ENCODE peak calls at places on chromosomes 12 and 14, in five cellular contexts. W is RWPE1, X is fibroblast of lung, J is pancreas, N is esophagus squamous epithelium. L is an unnamed sample.
A peak's percentile ranks its signal among the peaks of the same experiment; 100 is the strongest.

GRCh38 chr12:93135286-93136239 is 206.5 kb upstream of the EEA1 start:
- DNase-seq in W (no peak), X (peak; percentile 20), J (no peak), N (no peak), L (no peak)

GRCh38 chr14:93743270-93744060 is 44.8 kb downstream of the PRIMA1 start:
- DNase-seq in W (no peak), X (no peak), J (no peak), N (no peak), L (peak; percentile 35)

GRCh38 chr12:71045781-71046180 is 112.0 kb downstream of the TSPAN8 start:
- DNase-seq in W (no peak), X (peak; percentile 45), J (no peak), N (no peak), L (no peak)

GRCh38 chr12:110084314-110085015 is 36.1 kb upstream of the C12orf76 start:
- DNase-seq in W (no peak), X (peak; percentile 38), J (no peak), N (no peak), L (no peak)

GRCh38 chr14:75440733-75441474 is 13.1 kb downstream of the JDP2 start:
- DNase-seq in W (no peak), X (peak; percentile 54), J (no peak), N (no peak), L (no peak)

GRCh38 chr12:11941601-11942360 is 129.0 kb upstream of the BCL2L14 start:
- DNase-seq in W (peak; percentile 51), X (peak; percentile 98), J (no peak), N (no peak), L (no peak)

GRCh38 chr14:83297361-83297760 is 1763.7 kb upstream of the SEL1L start:
- DNase-seq in W (no peak), X (no peak), J (no peak), N (no peak), L (no peak)

GRCh38 chr12:25937096-25937495 is 21.4 kb upstream of the RASSF8 start:
- DNase-seq in W (no peak), X (no peak), J (no peak), N (no peak), L (no peak)

GRCh38 chr14:104614126-104614812 is 9.7 kb upstream of the TMEM179 start:
- DNase-seq in W (no peak), X (no peak), J (no peak), N (no peak), L (no peak)

GRCh38 chr12:43969882-43970281 is 134.0 kb downstream of the TMEM117 start:
- DNase-seq in W (peak; percentile 47), X (peak; percentile 63), J (no peak), N (no peak), L (no peak)

GRCh38 chr12:99985129-99985570 is 414 bp upstream of the ANKS1B start:
- DNase-seq in W (no peak), X (peak; percentile 14), J (no peak), N (no peak), L (no peak)

GRCh38 chr12:119631930-119632678 is 35.8 kb upstream of the PRKAB1 start:
- DNase-seq in W (peak; percentile 22), X (peak; percentile 72), J (no peak), N (no peak), L (no peak)

GRCh38 chr12:13220848-13221247 is 24.3 kb downstream of the EMP1 start:
- DNase-seq in W (no peak), X (peak; percentile 69), J (no peak), N (no peak), L (no peak)

GRCh38 chr12:11014234-11014633 is 8.2 kb downstream of the TAS2R19 start:
- DNase-seq in W (no peak), X (peak; percentile 5), J (no peak), N (no peak), L (no peak)

GRCh38 chr12:121432740-121433476 is 33.0 kb downstream of the RNF34 start:
- DNase-seq in W (no peak), X (no peak), J (no peak), N (no peak), L (no peak)

GRCh38 chr12:19105468-19105867 is 24.1 kb upstream of the PLEKHA5 start:
- DNase-seq in W (no peak), X (no peak), J (no peak), N (no peak), L (no peak)

GRCh38 chr12:7602287-7602686 is 63.4 kb downstream of the APOBEC1 start:
- DNase-seq in W (peak; percentile 27), X (peak; percentile 0), J (no peak), N (no peak), L (no peak)

GRCh38 chr12:55965941-55966407 is at the start of gene PMEL:
- DNase-seq in W (no peak), X (no peak), J (no peak), N (no peak), L (no peak)

GRCh38 chr12:58529897-58530296 is 390.4 kb downstream of the LRIG3 start:
- DNase-seq in W (peak; percentile 50), X (peak; percentile 99), J (no peak), N (no peak), L (no peak)

GRCh38 chr12:62190921-62191746 is 69.1 kb upstream of the USP15 start:
- DNase-seq in W (peak; percentile 7), X (no peak), J (peak; percentile 61), N (no peak), L (no peak)

GRCh38 chr12:38887770-38888169 is 17.6 kb downstream of the CPNE8 start:
- DNase-seq in W (no peak), X (no peak), J (no peak), N (no peak), L (no peak)

GRCh38 chr12:64678248-64678647 is 68.0 kb downstream of the RASSF3 start:
- DNase-seq in W (no peak), X (no peak), J (no peak), N (no peak), L (no peak)

GRCh38 chr12:57157588-57158173 is 10.3 kb upstream of the LRP1-AS start:
- DNase-seq in W (no peak), X (no peak), J (no peak), N (no peak), L (no peak)

GRCh38 chr12:129964826-129965457 is 61.1 kb upstream of the TMEM132D start:
- DNase-seq in W (no peak), X (no peak), J (no peak), N (no peak), L (no peak)

GRCh38 chr12:2145433-2145832 is 92.6 kb downstream of the CACNA1C start:
- DNase-seq in W (no peak), X (no peak), J (no peak), N (no peak), L (no peak)

GRCh38 chr12:105418232-105418631 is 87.7 kb downstream of the C12orf75 start:
- DNase-seq in W (peak; percentile 75), X (peak; percentile 96), J (no peak), N (no peak), L (no peak)

GRCh38 chr14:99191663-99192621 is 80.1 kb downstream of the BCL11B start:
- DNase-seq in W (peak; percentile 53), X (peak; percentile 84), J (no peak), N (no peak), L (no peak)

GRCh38 chr12:20120296-20120695 is 248.0 kb upstream of the PDE3A start:
- DNase-seq in W (no peak), X (peak; percentile 35), J (no peak), N (no peak), L (no peak)

GRCh38 chr12:106213721-106214121 is 34.1 kb downstream of the CKAP4 start:
- DNase-seq in W (no peak), X (no peak), J (no peak), N (no peak), L (no peak)

GRCh38 chr12:9113296-9113986 is 2.3 kb downstream of the A2M start:
- DNase-seq in W (no peak), X (no peak), J (no peak), N (no peak), L (no peak)
- H3K27ac ChIP-seq in W (no peak overlapping the region), X (no peak overlapping the region), J (no peak overlapping the region), N (peak overlapping the region; percentile 83), L (peak overlapping the region; percentile 28)

GRCh38 chr14:20413785-20414117 is 450 bp upstream of the TEP1 start:
- DNase-seq in W (peak; percentile 9), X (no peak), J (no peak), N (no peak), L (no peak)

GRCh38 chr14:20412876-20413784 is at the start of gene TEP1:
- DNase-seq in W (peak; percentile 82), X (peak; percentile 83), J (peak; percentile 91), N (peak; percentile 40), L (peak; percentile 56)

GRCh38 chr14:20415723-20416622 is 2.7 kb upstream of the TEP1 start:
- DNase-seq in W (peak; percentile 49), X (peak; percentile 41), J (no peak), N (no peak), L (no peak)

GRCh38 chr14:20409226-20409625 is 4.1 kb downstream of the TEP1 start:
- DNase-seq in W (no peak), X (peak; percentile 48), J (no peak), N (no peak), L (no peak)

DNA sequence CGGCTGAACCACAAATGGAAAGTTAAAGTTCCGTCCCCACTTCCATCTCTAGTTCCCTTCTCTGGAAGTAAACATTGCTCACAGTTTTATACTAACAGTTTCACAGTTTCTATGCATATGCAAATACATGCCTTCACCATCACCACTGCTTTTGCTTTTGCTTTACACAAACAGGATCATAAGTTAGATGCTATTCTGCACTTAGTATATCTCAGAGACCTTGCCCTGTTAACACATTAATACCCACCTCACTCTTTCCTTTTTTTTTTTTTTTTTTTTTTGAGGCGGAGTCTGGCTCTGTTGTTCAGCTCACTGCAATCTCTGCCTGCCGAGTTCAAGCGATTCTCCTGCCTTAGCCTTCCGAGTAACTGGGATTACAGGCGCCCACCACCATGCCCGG is 879 bp downstream of the TEP1 start:
- DNase-seq in W (no peak), X (no peak), J (no peak), N (no peak), L (no peak)
- H3K27ac ChIP-seq in W (peak overlapping the region; percentile 96), X (peak overlapping the region; percentile 80), J (no peak overlapping the region), N (peak overlapping the region; percentile 99), L (peak overlapping the region; percentile 70)

DNA sequence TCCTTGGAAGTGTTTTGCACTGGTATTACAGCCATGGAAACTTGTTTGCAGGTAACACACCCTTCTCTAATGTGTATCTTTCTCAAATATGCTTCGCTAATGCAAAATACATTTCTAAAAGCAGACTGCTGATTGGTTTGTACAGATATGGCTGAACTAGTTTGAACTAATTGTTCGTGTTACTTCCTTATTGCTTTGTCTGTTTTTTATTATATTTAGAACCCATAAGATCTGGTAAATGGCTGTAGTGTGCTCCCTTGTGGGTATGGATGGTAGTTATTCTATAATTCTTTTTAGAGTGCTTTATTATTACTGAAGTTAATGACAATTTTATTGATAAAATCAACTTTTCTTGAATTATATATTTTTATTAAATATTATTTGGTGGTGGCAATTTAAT is 53.0 kb downstream of the ATF7IP start:
- DNase-seq in W (no peak), X (peak; percentile 46), J (no peak), N (no peak), L (no peak)
- H3K27ac ChIP-seq in W (no peak overlapping the region), X (no peak overlapping the region), J (peak overlapping the region; percentile 34), N (peak overlapping the region; percentile 53), L (no peak overlapping the region)

GRCh38 chr14:52363969-52364368 is 49.9 kb downstream of the PTGER2 start:
- DNase-seq in W (no peak), X (no peak), J (no peak), N (no peak), L (no peak)

GRCh38 chr14:52363001-52363704 is 49.0 kb downstream of the PTGER2 start:
- DNase-seq in W (no peak), X (no peak), J (no peak), N (no peak), L (no peak)

GRCh38 chr14:52365071-52365470 is 51.0 kb downstream of the PTGER2 start:
- DNase-seq in W (no peak), X (peak; percentile 86), J (no peak), N (no peak), L (no peak)

GRCh38 chr14:52356025-52356424 is 41.9 kb downstream of the PTGER2 start:
- DNase-seq in W (no peak), X (peak; percentile 20), J (no peak), N (no peak), L (no peak)

GRCh38 chr14:52360831-52361230 is 46.7 kb downstream of the PTGER2 start:
- DNase-seq in W (no peak), X (no peak), J (no peak), N (no peak), L (no peak)
- H3K27ac ChIP-seq in W (no peak overlapping the region), X (no peak overlapping the region), J (no peak overlapping the region), N (no peak overlapping the region), L (no peak overlapping the region)